ENCODE peak calls at places on chromosome 12, in nine cellular contexts. One of them, this sample, is unnamed.

GRCh38 chr12:125549836-125550235 is 484.6 kb downstream of the AACS start:
- DNase-seq in lower leg skin: no peak
- DNase-seq in fibroblast of the aortic adventitia: no peak
- DNase-seq in GM12864: no peak
- DNase-seq in GM12865: peak
- DNase-seq in neural progenitor cell: no peak
- DNase-seq in astrocyte of the cerebellum: no peak
- DNase-seq in thoracic aorta: no peak
- DNase-seq in epithelial cell of esophagus: no peak
- DNase-seq in this sample: no peak

GRCh38 chr12:51326762-51327439 is 2.9 kb upstream of the BIN2 start:
- DNase-seq in lower leg skin: peak
- DNase-seq in fibroblast of the aortic adventitia: peak
- DNase-seq in GM12864: peak
- DNase-seq in GM12865: peak
- DNase-seq in neural progenitor cell: no peak
- DNase-seq in astrocyte of the cerebellum: no peak
- DNase-seq in thoracic aorta: no peak
- DNase-seq in epithelial cell of esophagus: peak
- DNase-seq in this sample: no peak

GRCh38 chr12:4117386-4118016 is 156.1 kb upstream of the CCND2 start:
- DNase-seq in lower leg skin: no peak
- DNase-seq in fibroblast of the aortic adventitia: no peak
- DNase-seq in GM12864: no peak
- DNase-seq in GM12865: peak
- DNase-seq in neural progenitor cell: no peak
- DNase-seq in astrocyte of the cerebellum: no peak
- DNase-seq in thoracic aorta: no peak
- DNase-seq in epithelial cell of esophagus: no peak
- DNase-seq in this sample: peak

GRCh38 chr12:38488866-38489265 is 172.3 kb downstream of the ALG10B start:
- DNase-seq in lower leg skin: no peak
- DNase-seq in fibroblast of the aortic adventitia: no peak
- DNase-seq in GM12864: no peak
- DNase-seq in GM12865: no peak
- DNase-seq in neural progenitor cell: no peak
- DNase-seq in astrocyte of the cerebellum: no peak
- DNase-seq in thoracic aorta: no peak
- DNase-seq in epithelial cell of esophagus: no peak
- DNase-seq in this sample: no peak

GRCh38 chr12:7162691-7163114 is 26.8 kb upstream of the PEX5 start:
- DNase-seq in lower leg skin: no peak
- DNase-seq in fibroblast of the aortic adventitia: peak
- DNase-seq in GM12864: no peak
- DNase-seq in GM12865: peak
- DNase-seq in neural progenitor cell: peak
- DNase-seq in astrocyte of the cerebellum: no peak
- DNase-seq in thoracic aorta: no peak
- DNase-seq in epithelial cell of esophagus: peak
- DNase-seq in this sample: no peak

GRCh38 chr12:113416091-113416754 is 6.0 kb upstream of the SDSL start:
- DNase-seq in lower leg skin: peak
- DNase-seq in fibroblast of the aortic adventitia: no peak
- DNase-seq in GM12864: no peak
- DNase-seq in GM12865: no peak
- DNase-seq in neural progenitor cell: no peak
- DNase-seq in astrocyte of the cerebellum: no peak
- DNase-seq in thoracic aorta: no peak
- DNase-seq in epithelial cell of esophagus: no peak
- DNase-seq in this sample: no peak

GRCh38 chr12:112018571-112019237 is 5.5 kb downstream of the ERP29 start:
- DNase-seq in lower leg skin: no peak
- DNase-seq in fibroblast of the aortic adventitia: peak
- DNase-seq in GM12864: no peak
- DNase-seq in GM12865: no peak
- DNase-seq in neural progenitor cell: no peak
- DNase-seq in astrocyte of the cerebellum: peak
- DNase-seq in thoracic aorta: no peak
- DNase-seq in epithelial cell of esophagus: peak
- DNase-seq in this sample: no peak

GRCh38 chr12:49750027-49750977 is 8.9 kb downstream of the TMBIM6 start:
- DNase-seq in lower leg skin: no peak
- DNase-seq in fibroblast of the aortic adventitia: peak
- DNase-seq in GM12864: peak
- DNase-seq in GM12865: peak
- DNase-seq in neural progenitor cell: peak
- DNase-seq in astrocyte of the cerebellum: no peak
- DNase-seq in thoracic aorta: no peak
- DNase-seq in epithelial cell of esophagus: peak
- DNase-seq in this sample: no peak

GRCh38 chr12:28742791-28743190 is 406.3 kb upstream of the FAR2 start:
- DNase-seq in lower leg skin: no peak
- DNase-seq in fibroblast of the aortic adventitia: no peak
- DNase-seq in GM12864: no peak
- DNase-seq in GM12865: no peak
- DNase-seq in neural progenitor cell: no peak
- DNase-seq in astrocyte of the cerebellum: no peak
- DNase-seq in thoracic aorta: no peak
- DNase-seq in epithelial cell of esophagus: peak
- DNase-seq in this sample: no peak

GRCh38 chr12:57590536-57590891 is 478 bp upstream of the PIP4K2C start:
- DNase-seq in lower leg skin: no peak
- DNase-seq in fibroblast of the aortic adventitia: no peak
- DNase-seq in GM12864: no peak
- DNase-seq in GM12865: no peak
- DNase-seq in neural progenitor cell: no peak
- DNase-seq in astrocyte of the cerebellum: no peak
- DNase-seq in thoracic aorta: no peak
- DNase-seq in epithelial cell of esophagus: no peak
- DNase-seq in this sample: no peak

GRCh38 chr12:54230555-54230954 is 41.8 kb upstream of the SMUG1 start:
- DNase-seq in lower leg skin: no peak
- DNase-seq in fibroblast of the aortic adventitia: no peak
- DNase-seq in GM12864: no peak
- DNase-seq in GM12865: no peak
- DNase-seq in neural progenitor cell: no peak
- DNase-seq in astrocyte of the cerebellum: no peak
- DNase-seq in thoracic aorta: no peak
- DNase-seq in epithelial cell of esophagus: no peak
- DNase-seq in this sample: no peak

GRCh38 chr12:54229624-54230212 is 40.9 kb upstream of the SMUG1 start:
- DNase-seq in lower leg skin: peak
- DNase-seq in fibroblast of the aortic adventitia: peak
- DNase-seq in GM12864: no peak
- DNase-seq in GM12865: peak
- DNase-seq in neural progenitor cell: no peak
- DNase-seq in astrocyte of the cerebellum: peak
- DNase-seq in thoracic aorta: no peak
- DNase-seq in epithelial cell of esophagus: peak
- DNase-seq in this sample: no peak

GRCh38 chr12:54228471-54228870 is 39.7 kb upstream of the SMUG1 start:
- DNase-seq in lower leg skin: no peak
- DNase-seq in fibroblast of the aortic adventitia: no peak
- DNase-seq in GM12864: no peak
- DNase-seq in GM12865: no peak
- DNase-seq in neural progenitor cell: no peak
- DNase-seq in astrocyte of the cerebellum: no peak
- DNase-seq in thoracic aorta: no peak
- DNase-seq in epithelial cell of esophagus: no peak
- DNase-seq in this sample: no peak

GRCh38 chr12:54231236-54231635 is 42.5 kb upstream of the SMUG1 start:
- DNase-seq in lower leg skin: no peak
- DNase-seq in fibroblast of the aortic adventitia: no peak
- DNase-seq in GM12864: no peak
- DNase-seq in GM12865: no peak
- DNase-seq in neural progenitor cell: no peak
- DNase-seq in astrocyte of the cerebellum: no peak
- DNase-seq in thoracic aorta: no peak
- DNase-seq in epithelial cell of esophagus: no peak
- DNase-seq in this sample: no peak

DNA sequence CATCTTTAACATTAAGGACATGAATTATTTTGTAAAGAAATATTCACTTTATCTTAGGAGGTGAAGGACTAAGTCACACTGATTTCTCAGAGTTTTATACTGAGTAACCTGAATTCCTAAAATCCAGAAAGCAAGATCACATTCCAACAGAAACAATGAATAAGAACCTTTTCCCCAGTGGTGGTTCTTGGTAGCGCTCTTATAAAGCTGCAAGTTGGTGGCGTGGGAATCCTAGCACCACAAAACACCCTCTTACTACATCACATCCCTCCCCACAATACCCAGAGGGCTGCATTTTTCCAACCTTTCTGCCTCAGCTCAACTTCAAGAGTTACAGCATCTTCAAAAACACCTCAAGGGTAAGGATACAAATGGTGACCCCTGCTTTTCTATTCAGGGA is 44.0 kb upstream of the SMUG1 start:
- DNase-seq in lower leg skin: no peak
- DNase-seq in fibroblast of the aortic adventitia: peak
- DNase-seq in GM12864: no peak
- DNase-seq in GM12865: no peak
- DNase-seq in neural progenitor cell: no peak
- DNase-seq in astrocyte of the cerebellum: peak
- DNase-seq in thoracic aorta: no peak
- DNase-seq in epithelial cell of esophagus: no peak
- DNase-seq in this sample: no peak
- TF ChIP-seq CTCF in lower leg skin: no peak
- TF ChIP-seq CTCF in fibroblast of the aortic adventitia: peak
- TF ChIP-seq CTCF in GM12864: peak
- TF ChIP-seq CTCF in GM12865: no peak
- TF ChIP-seq CTCF in neural progenitor cell: peak
- TF ChIP-seq CTCF in astrocyte of the cerebellum: peak
- TF ChIP-seq CTCF in thoracic aorta: peak
- TF ChIP-seq CTCF in epithelial cell of esophagus: no peak
- TF ChIP-seq CTCF in this sample: peak

DNA sequence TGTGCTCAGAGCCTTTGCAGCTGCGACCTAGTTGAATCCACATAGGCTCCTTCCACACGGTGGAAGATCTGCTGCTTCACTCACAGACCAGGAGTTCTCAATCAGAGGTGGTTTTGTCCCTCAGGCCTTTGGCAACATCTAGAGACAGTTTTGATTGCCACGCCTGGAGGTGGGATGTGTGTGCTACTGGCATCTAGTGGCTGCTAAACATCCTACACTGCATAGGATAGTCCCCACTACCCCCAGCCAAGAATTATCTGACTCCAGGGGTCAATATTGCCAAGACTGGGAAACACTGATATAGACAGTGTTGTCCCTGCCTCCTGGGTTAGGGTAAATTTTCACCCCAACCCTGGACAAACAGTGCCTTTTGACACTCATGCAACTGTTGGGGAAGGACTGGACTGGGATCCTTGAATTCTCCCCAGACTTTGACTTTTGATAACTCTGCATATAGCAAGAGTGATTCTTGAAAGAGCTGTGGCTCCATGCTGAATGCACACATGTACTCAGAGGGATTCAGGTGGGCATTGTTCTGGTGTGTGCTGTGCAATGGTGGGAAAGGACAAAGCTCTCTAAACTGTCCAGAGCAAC is 39.8 kb downstream of the BAZ2A start:
- DNase-seq in lower leg skin: no peak
- DNase-seq in fibroblast of the aortic adventitia: no peak
- DNase-seq in GM12864: no peak
- DNase-seq in GM12865: peak
- DNase-seq in neural progenitor cell: peak
- DNase-seq in astrocyte of the cerebellum: no peak
- DNase-seq in thoracic aorta: no peak
- DNase-seq in epithelial cell of esophagus: peak
- DNase-seq in this sample: no peak
- TF ChIP-seq CTCF in lower leg skin: no peak
- TF ChIP-seq CTCF in fibroblast of the aortic adventitia: peak
- TF ChIP-seq CTCF in GM12864: peak
- TF ChIP-seq CTCF in GM12865: peak
- TF ChIP-seq CTCF in neural progenitor cell: peak
- TF ChIP-seq CTCF in astrocyte of the cerebellum: peak
- TF ChIP-seq CTCF in thoracic aorta: no peak
- TF ChIP-seq CTCF in epithelial cell of esophagus: peak
- TF ChIP-seq CTCF in this sample: peak

DNA sequence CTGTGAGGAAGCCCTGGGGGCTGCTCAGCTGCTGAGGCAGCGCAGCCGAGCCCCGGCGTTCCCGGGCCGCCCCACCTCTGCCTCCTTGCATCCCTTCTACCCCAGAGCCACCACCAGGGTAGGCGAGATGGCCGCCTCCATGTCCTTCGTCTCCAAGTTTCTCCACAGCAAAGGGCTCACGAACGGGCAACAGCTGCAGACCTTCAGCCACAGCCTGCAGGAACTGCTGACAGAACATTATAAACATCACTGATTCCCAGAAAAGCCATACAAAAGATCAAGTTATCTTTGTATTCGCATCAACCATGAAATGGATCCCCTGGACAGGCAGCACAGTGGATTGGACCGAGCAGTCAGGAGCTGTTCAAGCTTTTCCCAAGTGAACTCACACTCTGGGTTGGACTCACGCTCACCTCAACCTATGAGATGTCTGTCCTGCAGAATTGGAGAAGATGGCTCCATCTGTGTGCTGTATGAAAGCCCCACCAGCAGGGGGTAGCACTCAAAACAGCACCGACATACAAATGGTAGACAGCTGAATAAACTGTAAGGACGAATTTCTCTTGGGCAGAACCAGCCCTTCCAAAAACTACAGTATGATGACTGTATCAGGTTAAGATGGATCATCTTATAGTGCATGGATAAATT is 19.4 kb upstream of the A2M start:
- DNase-seq in lower leg skin: no peak
- DNase-seq in fibroblast of the aortic adventitia: no peak
- DNase-seq in GM12864: no peak
- DNase-seq in GM12865: peak
- DNase-seq in neural progenitor cell: no peak
- DNase-seq in astrocyte of the cerebellum: no peak
- DNase-seq in thoracic aorta: no peak
- DNase-seq in epithelial cell of esophagus: peak
- DNase-seq in this sample: no peak
- TF ChIP-seq CTCF in lower leg skin: no peak
- TF ChIP-seq CTCF in fibroblast of the aortic adventitia: no peak
- TF ChIP-seq CTCF in GM12864: peak
- TF ChIP-seq CTCF in GM12865: peak
- TF ChIP-seq CTCF in neural progenitor cell: peak
- TF ChIP-seq CTCF in astrocyte of the cerebellum: no peak
- TF ChIP-seq CTCF in thoracic aorta: no peak
- TF ChIP-seq CTCF in epithelial cell of esophagus: peak
- TF ChIP-seq CTCF in this sample: peak

DNA sequence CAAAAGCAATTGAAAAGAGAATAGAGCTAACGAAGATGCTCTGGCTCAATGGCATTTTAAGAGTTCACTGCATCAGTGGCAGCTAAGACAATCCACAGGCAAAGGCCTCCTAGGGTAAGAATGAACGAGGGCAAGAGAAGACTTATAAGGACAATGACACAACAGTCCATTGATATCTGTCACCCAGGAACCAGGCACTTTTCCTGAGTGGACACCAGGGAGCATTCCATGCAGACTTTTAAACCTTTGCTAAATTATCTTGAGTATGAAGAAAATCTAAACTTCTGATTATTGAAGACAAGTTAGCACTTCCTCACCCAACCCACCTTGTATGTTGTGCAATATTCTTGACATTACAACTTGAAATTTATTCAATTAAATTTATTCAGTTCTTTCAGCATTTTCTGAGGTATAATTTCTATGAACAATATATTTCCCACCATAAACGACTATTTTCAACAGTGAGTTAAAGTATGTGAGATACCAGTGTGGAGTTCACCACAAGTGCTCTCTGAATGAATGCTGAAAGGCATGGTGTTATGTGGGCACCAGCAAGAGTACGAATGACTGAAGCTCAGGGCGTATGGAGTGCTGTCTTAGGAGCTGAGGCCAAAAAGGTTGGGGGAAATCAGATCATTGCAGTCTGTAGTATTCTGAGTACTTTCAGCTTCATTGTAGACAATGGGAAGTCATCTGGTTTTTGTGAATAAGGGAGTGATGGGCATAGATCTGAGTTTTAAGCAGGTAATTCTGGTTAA is 124.3 kb upstream of the LMNTD1 start:
- DNase-seq in lower leg skin: no peak
- DNase-seq in fibroblast of the aortic adventitia: no peak
- DNase-seq in GM12864: no peak
- DNase-seq in GM12865: no peak
- DNase-seq in neural progenitor cell: no peak
- DNase-seq in astrocyte of the cerebellum: no peak
- DNase-seq in thoracic aorta: no peak
- DNase-seq in epithelial cell of esophagus: no peak
- DNase-seq in this sample: no peak
- TF ChIP-seq CTCF in lower leg skin: no peak
- TF ChIP-seq CTCF in fibroblast of the aortic adventitia: no peak
- TF ChIP-seq CTCF in GM12864: no peak
- TF ChIP-seq CTCF in GM12865: no peak
- TF ChIP-seq CTCF in neural progenitor cell: no peak
- TF ChIP-seq CTCF in astrocyte of the cerebellum: no peak
- TF ChIP-seq CTCF in thoracic aorta: peak
- TF ChIP-seq CTCF in epithelial cell of esophagus: peak
- TF ChIP-seq CTCF in this sample: no peak